ENCODE peak calls at places on chromosomes 4 and X, in seven cellular contexts. K, Y, U, D, W, C and B are unnamed samples.

GRCh38 chr4:119041951-119042560 is 93.6 kb upstream of the MYOZ2 start:
- DNase-seq in Y (peak; percentile 81), U (peak; percentile 82), C (peak; percentile 77), D (peak; percentile 76), W (peak; percentile 67), K (peak; percentile 64), B (peak; percentile 84)

GRCh38 chr4:5569451-5569850 is 138.9 kb downstream of the EVC2 start:
- DNase-seq in U (no peak), K (no peak), W (no peak), D (no peak), Y (no peak), C (no peak), B (no peak)

GRCh38 chr4:173214661-173215060 is 46.0 kb downstream of the GALNT7 start:
- DNase-seq in D (no peak), K (no peak), Y (no peak), U (no peak), C (peak; percentile 25), W (no peak), B (no peak)

GRCh38 chr4:170015285-170015684 is 10.9 kb downstream of the MFAP3L start:
- DNase-seq in D (no peak), K (no peak), C (no peak), W (no peak), U (no peak), Y (no peak), B (no peak)

GRCh38 chrX:129980540-129981206 is 1.8 kb upstream of the BCORL1 start:
- DNase-seq in K (no peak), C (peak; percentile 15), D (peak; percentile 75), W (no peak), Y (no peak), U (peak; percentile 35), B (peak; percentile 71)

GRCh38 chr4:5199142-5199541 is 147.9 kb downstream of the STK32B start:
- DNase-seq in C (no peak), U (no peak), W (no peak), D (no peak), Y (no peak), K (no peak), B (no peak)

GRCh38 chrX:103722505-103722904 is 11.8 kb downstream of the TMEM31 start:
- DNase-seq in K (no peak), Y (no peak), U (peak; percentile 64), D (no peak), W (no peak), C (no peak), B (no peak)

GRCh38 chrX:40303256-40304077 is 205.7 kb upstream of the BCOR start:
- DNase-seq in Y (peak; percentile 44), D (no peak), U (no peak), C (no peak), W (no peak), K (no peak), B (no peak)

GRCh38 chrX:38632516-38632915 is 71.2 kb downstream of the TSPAN7 start:
- DNase-seq in C (no peak), Y (no peak), W (no peak), U (no peak), K (no peak), D (no peak), B (no peak)

GRCh38 chrX:38628587-38628986 is 67.2 kb downstream of the TSPAN7 start:
- DNase-seq in Y (no peak), D (no peak), C (no peak), W (no peak), U (no peak), K (no peak), B (no peak)

DNA sequence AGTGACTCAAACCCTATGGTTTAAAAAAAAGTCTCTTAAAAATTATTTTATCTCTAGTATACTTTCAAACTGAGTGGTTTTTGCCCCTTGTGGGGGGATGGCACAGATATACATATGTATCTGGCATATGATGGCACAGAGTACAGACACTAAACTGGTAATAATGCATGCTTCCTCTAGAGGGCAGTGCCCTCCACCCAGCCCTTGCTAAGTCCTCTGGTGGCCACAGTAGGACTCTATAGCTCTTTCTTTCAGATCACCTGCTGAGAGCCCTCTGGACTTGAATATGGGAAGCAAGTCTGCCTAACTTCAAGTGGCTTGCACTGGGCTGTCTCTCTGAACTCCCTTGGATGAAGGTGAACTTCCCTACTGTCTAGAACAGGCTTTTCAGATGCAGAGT is 66.3 kb downstream of the TSPAN7 start:
- DNase-seq in U (peak; percentile 2), C (peak; percentile 57), D (peak; percentile 50), Y (peak; percentile 31), W (peak; percentile 22), K (peak; percentile 56), B (peak; percentile 28)
- TF ChIP-seq EZH2phosphoT487 in U (no peak), C (no peak), D (no peak), Y (no peak), W (no peak), K (no peak), B (no peak)

DNA sequence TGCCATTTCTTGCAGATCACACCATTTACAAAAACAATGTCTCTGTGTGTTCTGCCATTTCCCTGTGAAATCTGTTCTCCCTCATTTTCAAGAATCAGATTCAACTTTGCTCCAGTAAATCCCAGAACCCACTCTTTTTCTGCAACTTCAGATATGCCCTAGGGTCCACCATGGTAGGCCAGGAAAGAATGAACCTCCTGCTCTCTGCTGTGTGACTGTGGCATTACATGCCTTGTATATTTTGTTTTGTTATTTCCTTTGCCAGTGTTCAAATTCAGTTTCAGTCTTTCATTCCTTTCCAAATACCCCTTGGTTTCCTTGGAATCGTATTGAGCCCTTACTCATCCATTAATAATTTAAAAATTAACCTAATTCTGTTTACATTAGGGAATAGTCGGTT is 290.2 kb upstream of the VCX start:
- DNase-seq in Y (peak; percentile 0), C (no peak), W (no peak), K (no peak), D (no peak), U (peak; percentile 4), B (no peak)
- TF ChIP-seq EZH2phosphoT487 in Y (no peak), C (no peak), W (no peak), K (no peak), D (no peak), U (no peak), B (no peak)

DNA sequence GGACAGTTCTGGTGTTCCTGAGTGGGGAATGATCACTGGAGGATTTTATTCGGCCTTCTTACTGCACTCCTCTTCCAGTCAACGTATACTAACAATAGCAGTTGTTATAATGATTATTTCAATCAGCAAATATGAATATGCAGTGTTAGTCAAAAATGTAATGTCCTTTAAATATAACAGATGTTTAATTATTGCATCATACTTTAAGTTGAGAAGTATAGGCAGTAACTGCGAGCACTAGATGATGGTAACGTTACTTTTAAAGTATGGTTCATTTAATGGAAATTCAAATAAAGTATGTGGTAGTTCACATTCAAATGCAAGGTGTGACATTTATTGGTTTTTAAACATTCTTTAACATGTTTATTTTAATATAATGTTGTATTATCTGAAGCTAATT is 5.5 kb upstream of the BLTP1 start:
- DNase-seq in K (no peak), D (no peak), Y (no peak), C (no peak), U (no peak), W (no peak), B (no peak)
- TF ChIP-seq EZH2phosphoT487 in K (no peak), D (no peak), Y (no peak), C (no peak), U (no peak), W (no peak), B (no peak)

DNA sequence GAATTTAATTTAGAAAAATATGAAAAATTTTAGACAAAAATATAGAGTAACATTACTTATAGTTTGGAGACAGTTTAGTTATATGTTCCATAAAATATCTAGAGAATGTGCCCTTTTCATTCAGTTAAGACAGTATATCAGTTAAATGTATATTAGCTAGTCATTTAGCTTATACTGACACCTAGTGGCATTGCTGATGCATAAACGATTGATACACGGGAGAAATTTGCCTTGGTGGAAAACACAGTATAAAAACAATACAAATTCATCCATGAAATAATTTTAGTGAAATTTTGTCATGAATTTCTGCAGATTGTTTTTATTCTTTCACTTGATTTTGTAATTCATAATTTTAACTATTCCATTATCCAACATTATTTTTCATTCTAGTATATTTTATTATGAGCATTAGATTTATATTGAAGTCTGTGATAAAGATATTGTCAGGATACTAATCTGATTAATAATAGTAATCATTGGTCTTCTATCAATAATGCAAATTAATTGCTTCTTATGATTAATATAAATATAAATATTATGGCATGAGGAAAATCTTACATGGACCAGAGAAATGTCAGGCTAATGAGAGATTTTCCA is 219.0 kb downstream of the TLL1 start:
- DNase-seq in W (peak; percentile 15), C (peak; percentile 64), K (peak; percentile 61), Y (peak; percentile 64), U (peak; percentile 66), D (peak; percentile 65), B (peak; percentile 65)
- TF ChIP-seq EZH2phosphoT487 in W (no peak), C (no peak), K (no peak), Y (no peak), U (no peak), D (no peak), B (no peak)

GRCh38 chr4:54076673-54077072 is 12.3 kb upstream of the CHIC2 start:
- DNase-seq in U (peak; percentile 35), Y (no peak), D (no peak), C (peak; percentile 63), W (no peak), K (no peak), B (no peak)
- TF ChIP-seq EZH2phosphoT487 in U (no peak), Y (no peak), D (no peak), C (no peak), W (no peak), K (no peak), B (no peak)

GRCh38 chr4:7744131-7744804 is 195.4 kb downstream of the AFAP1 start:
- DNase-seq in K (no peak), W (no peak), C (no peak), U (no peak), D (no peak), Y (no peak), B (no peak)
- TF ChIP-seq EZH2phosphoT487 in K (no peak), W (no peak), C (no peak), U (no peak), D (no peak), Y (no peak), B (no peak)

DNA sequence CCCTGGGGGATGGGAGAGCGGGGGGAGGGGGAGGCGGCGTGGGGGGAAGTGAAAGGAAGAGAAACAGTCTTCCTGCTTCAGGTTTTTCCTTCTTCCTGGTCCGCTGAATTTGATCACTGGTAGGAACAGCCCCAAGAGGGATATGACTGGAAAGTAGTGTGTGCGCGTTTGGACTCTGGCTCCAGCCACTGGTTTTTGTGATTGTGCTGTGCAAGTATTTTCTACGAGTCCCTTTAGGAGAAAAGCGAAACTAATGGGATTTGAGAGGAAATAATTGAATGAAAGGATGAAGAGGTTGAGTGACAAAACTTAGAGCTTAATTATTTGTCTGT is 836 bp downstream of the PRRG1 start:
- DNase-seq in D (no peak), Y (no peak), K (no peak), U (peak; percentile 55), W (no peak), C (peak; percentile 39), B (peak; percentile 48)
- TF ChIP-seq EZH2phosphoT487 in D (no peak), Y (no peak), K (no peak), U (no peak), W (no peak), C (no peak), B (no peak)

DNA sequence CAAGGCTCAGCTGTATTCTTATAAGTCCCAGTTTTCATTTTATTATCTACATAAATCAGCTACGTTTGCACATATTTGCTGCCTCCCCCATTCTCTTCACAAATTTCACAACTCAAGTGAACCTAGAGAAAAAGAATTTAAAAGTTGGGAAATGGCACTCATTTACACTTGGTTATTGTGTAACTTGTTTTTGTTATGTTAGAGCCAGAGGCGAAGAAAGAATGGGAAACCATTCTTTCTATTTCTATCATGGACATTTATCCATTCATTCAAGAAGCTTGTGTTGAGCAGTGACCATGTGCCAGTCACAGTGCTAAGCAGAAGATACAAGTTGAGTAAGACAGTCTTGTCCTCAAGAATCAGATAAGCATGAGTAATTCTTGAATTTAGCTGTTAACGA is 13.5 kb downstream of the LIAS start:
- DNase-seq in U (peak; percentile 48), C (no peak), W (no peak), K (no peak), D (no peak), Y (no peak), B (no peak)
- TF ChIP-seq EZH2phosphoT487 in U (no peak), C (no peak), W (no peak), K (no peak), D (no peak), Y (no peak), B (no peak)